ENCODE peak calls at places on chromosomes 12 and 14, in six cellular contexts. W is AG04450; T is RPMI7951; R is cardiac septum; M is activated naive CD4-positive, alpha-beta T cell; Z is NCI-H748 treated with DMSO at 0.1 percent for 48 hours. Y is an unnamed sample.

GRCh38 chr14:77122555-77123125 is 19.0 kb downstream of the ZDHHC22 start:
- DNase-seq in M (no peak), R (no peak), Z (no peak), T (no peak), W (no peak), Y (no peak)

GRCh38 chr14:100755649-100756048 is 29.0 kb downstream of the DLK1 start:
- DNase-seq in R (no peak), M (no peak), T (peak; percentile 33), Z (no peak), W (no peak), Y (no peak)

GRCh38 chr12:124653169-124653931 is 85.9 kb upstream of the NCOR2 start:
- DNase-seq in Z (no peak), T (no peak), M (no peak), W (no peak), R (no peak), Y (no peak)

GRCh38 chr12:62715086-62715786 is 219.7 kb downstream of the PPM1H start:
- DNase-seq in M (no peak), T (no peak), Z (no peak), W (no peak), R (no peak), Y (no peak)

GRCh38 chr14:61260939-61261776 is 20.0 kb downstream of the TMEM30B start:
- DNase-seq in W (peak; percentile 61), M (no peak), Z (no peak), T (peak; percentile 55), R (no peak), Y (no peak)

GRCh38 chr12:81798294-81798693 is 39.1 kb upstream of the PPFIA2 start:
- DNase-seq in W (no peak), T (no peak), M (no peak), Z (no peak), R (no peak), Y (no peak)

GRCh38 chr12:130606245-130606644 is 109.9 kb downstream of the RIMBP2 start:
- DNase-seq in W (no peak), Z (no peak), M (no peak), R (no peak), T (no peak), Y (no peak)

GRCh38 chr12:5582541-5582940 is 150.6 kb downstream of the NTF3 start:
- DNase-seq in R (no peak), T (no peak), Z (no peak), M (no peak), W (no peak), Y (no peak)

GRCh38 chr14:37024166-37024565 is 148.2 kb downstream of the SLC25A21 start:
- DNase-seq in T (no peak), Z (no peak), W (no peak), M (no peak), R (no peak), Y (no peak)

GRCh38 chr14:90777830-90778467 is 38.3 kb downstream of the TTC7B start:
- DNase-seq in W (no peak), R (no peak), Z (no peak), M (no peak), T (no peak), Y (no peak)

GRCh38 chr12:95922231-95922630 is 20.2 kb downstream of the CCDC38 start:
- DNase-seq in M (no peak), R (no peak), T (peak; percentile 14), W (no peak), Z (no peak), Y (no peak)

GRCh38 chr12:7131502-7131866 is 1.3 kb downstream of the CLSTN3 start:
- DNase-seq in R (no peak), T (no peak), W (no peak), Z (no peak), M (no peak), Y (no peak)

GRCh38 chr12:89945123-89945522 is 236.5 kb upstream of the ATP2B1 start:
- DNase-seq in W (no peak), R (no peak), Z (no peak), T (no peak), M (no peak), Y (no peak)

GRCh38 chr12:132500856-132501180 is 10.9 kb downstream of the FBRSL1 start:
- DNase-seq in Z (no peak), W (no peak), M (no peak), R (no peak), T (no peak), Y (no peak)

GRCh38 chr14:65926504-65926903 is 514.0 kb downstream of the FUT8 start:
- DNase-seq in R (no peak), W (no peak), M (no peak), T (no peak), Z (no peak), Y (no peak)

GRCh38 chr14:70027785-70028428 is 148.7 kb downstream of the SMOC1 start:
- DNase-seq in T (no peak), W (no peak), Z (peak; percentile 13), R (peak; percentile 83), M (peak; percentile 54), Y (no peak)

GRCh38 chr12:104593482-104593881 is 136.7 kb downstream of the CHST11 start:
- DNase-seq in W (no peak), R (no peak), Z (no peak), M (no peak), T (no peak), Y (no peak)

GRCh38 chr14:64725360-64725815 is 21.2 kb downstream of the PLEKHG3 start:
- DNase-seq in T (no peak), M (no peak), W (no peak), R (no peak), Z (no peak), Y (no peak)

GRCh38 chr14:90114554-90114953 is 52.8 kb downstream of the KCNK13 start:
- DNase-seq in Z (no peak), W (no peak), R (no peak), M (no peak), T (peak; percentile 7), Y (no peak)

GRCh38 chr14:67674139-67674479 is 323 bp downstream of the VTI1B start:
- DNase-seq in Z (peak; percentile 32), M (peak; percentile 30), W (no peak), R (peak; percentile 91), T (peak; percentile 65), Y (peak; percentile 13)

GRCh38 chr12:89907659-89908058 is 199.0 kb upstream of the ATP2B1 start:
- DNase-seq in W (no peak), M (no peak), Z (no peak), T (no peak), R (no peak), Y (no peak)

GRCh38 chr12:75848533-75848932 is 183.0 kb downstream of the PHLDA1 start:
- DNase-seq in M (no peak), R (no peak), T (no peak), W (no peak), Z (no peak), Y (no peak)

GRCh38 chr14:98962118-98962517 is 309.9 kb downstream of the BCL11B start:
- DNase-seq in M (no peak), T (no peak), R (no peak), Z (no peak), W (no peak), Y (no peak)

GRCh38 chr14:33592298-33592697 is 358.6 kb downstream of the EGLN3 start:
- DNase-seq in T (peak; percentile 45), R (no peak), Z (no peak), M (no peak), W (no peak), Y (no peak)

GRCh38 chr14:98798099-98798498 is 473.9 kb downstream of the BCL11B start:
- DNase-seq in R (no peak), Z (peak; percentile 95), T (no peak), M (no peak), W (no peak), Y (no peak)

GRCh38 chr12:68011882-68012207 is 22.6 kb downstream of the IFNG-AS1 start:
- DNase-seq in Z (no peak), R (no peak), W (no peak), M (no peak), T (no peak), Y (no peak)

GRCh38 chr14:73381379-73382013 is 76.8 kb downstream of the NUMB start:
- DNase-seq in M (no peak), Z (no peak), T (no peak), W (no peak), R (no peak), Y (no peak)

GRCh38 chr14:55245657-55246268 is 25.5 kb upstream of the FBXO34 start:
- DNase-seq in T (peak; percentile 30), M (no peak), W (no peak), R (no peak), Z (no peak), Y (no peak)

GRCh38 chr14:31960039-31960438 is 117.1 kb upstream of the ARHGAP5 start:
- DNase-seq in M (no peak), Z (no peak), T (no peak), W (no peak), R (no peak), Y (no peak)

GRCh38 chr12:96872946-96873345 is 34.1 kb upstream of the NEDD1 start:
- DNase-seq in T (no peak), M (no peak), Z (no peak), W (no peak), R (no peak), Y (no peak)

GRCh38 chr12:94305293-94305957 is 154.2 kb downstream of the CEP83 start:
- DNase-seq in T (no peak), Z (no peak), W (peak; percentile 62), M (no peak), R (no peak), Y (no peak)

GRCh38 chr12:46560874-46561273 is 188.3 kb upstream of the SLC38A2 start:
- DNase-seq in Z (no peak), T (no peak), R (no peak), W (no peak), M (no peak), Y (no peak)

Y was measured in stimulated activated CD4-positive, alpha-beta T cell treated with anti-CD3 and anti-CD28 coated beads, Interleukin-1b, Interleukin-23, amount 100 ng/mL, for 1 hour.